ENCODE peak calls at places on chromosome 10, in ten cellular contexts. One of them, this sample, is unnamed.
A peak's percentile ranks its signal among the peaks of the same experiment; 100 is the strongest.

GRCh38 chr10:110421512-110422138 is 76.1 kb upstream of the DUSP5 start:
- DNase-seq in retinal pigment epithelial cell: no peak
- DNase-seq in upper lobe of right lung: no peak
- DNase-seq in lower lobe of right lung: no peak
- DNase-seq in GM12891: no peak
- DNase-seq in stimulated activated CD8-positive, alpha-beta memory T cell treated with anti-CD3 and anti-CD28 coated beads, Interleukin-2, amount 100 ng/mL, for 48 hours: no peak
- DNase-seq in fibroblast of the aortic adventitia: no peak
- DNase-seq in stimulated activated naive CD8-positive, alpha-beta T cell treated with anti-CD3 and anti-CD28 coated beads, Interleukin-15, Interleukin-2, amounts not matched to agents 100 U/mL and 50 U/mL, for 24 hours: no peak
- DNase-seq in ACHN: no peak
- DNase-seq in HCT116: no peak
- DNase-seq in this sample: no peak

GRCh38 chr10:73414230-73414981 is 548 bp upstream of the ANXA7 start:
- DNase-seq in lower lobe of right lung: no peak
- DNase-seq in ACHN: no peak
- DNase-seq in upper lobe of right lung: no peak
- DNase-seq in GM12891: no peak
- DNase-seq in retinal pigment epithelial cell: no peak
- DNase-seq in stimulated activated naive CD8-positive, alpha-beta T cell treated with anti-CD3 and anti-CD28 coated beads, Interleukin-15, Interleukin-2, amounts not matched to agents 100 U/mL and 50 U/mL, for 24 hours: no peak
- DNase-seq in fibroblast of the aortic adventitia: no peak
- DNase-seq in HCT116: no peak
- DNase-seq in stimulated activated CD8-positive, alpha-beta memory T cell treated with anti-CD3 and anti-CD28 coated beads, Interleukin-2, amount 100 ng/mL, for 48 hours: no peak
- DNase-seq in this sample: no peak

GRCh38 chr10:77898323-77899079 is 28.1 kb downstream of the DLG5 start:
- DNase-seq in ACHN: peak; percentile 62
- DNase-seq in HCT116: no peak
- DNase-seq in retinal pigment epithelial cell: peak; percentile 83
- DNase-seq in fibroblast of the aortic adventitia: no peak
- DNase-seq in lower lobe of right lung: peak; percentile 59
- DNase-seq in GM12891: no peak
- DNase-seq in stimulated activated CD8-positive, alpha-beta memory T cell treated with anti-CD3 and anti-CD28 coated beads, Interleukin-2, amount 100 ng/mL, for 48 hours: no peak
- DNase-seq in stimulated activated naive CD8-positive, alpha-beta T cell treated with anti-CD3 and anti-CD28 coated beads, Interleukin-15, Interleukin-2, amounts not matched to agents 100 U/mL and 50 U/mL, for 24 hours: no peak
- DNase-seq in upper lobe of right lung: peak; percentile 69
- DNase-seq in this sample: peak; percentile 28

GRCh38 chr10:89073719-89074118 is 83.1 kb downstream of the FAS start:
- DNase-seq in ACHN: no peak
- DNase-seq in lower lobe of right lung: no peak
- DNase-seq in fibroblast of the aortic adventitia: no peak
- DNase-seq in upper lobe of right lung: no peak
- DNase-seq in stimulated activated naive CD8-positive, alpha-beta T cell treated with anti-CD3 and anti-CD28 coated beads, Interleukin-15, Interleukin-2, amounts not matched to agents 100 U/mL and 50 U/mL, for 24 hours: no peak
- DNase-seq in GM12891: no peak
- DNase-seq in retinal pigment epithelial cell: no peak
- DNase-seq in stimulated activated CD8-positive, alpha-beta memory T cell treated with anti-CD3 and anti-CD28 coated beads, Interleukin-2, amount 100 ng/mL, for 48 hours: no peak
- DNase-seq in HCT116: no peak
- DNase-seq in this sample: no peak

GRCh38 chr10:97888641-97889262 is 39.1 kb downstream of the GOLGA7B start:
- DNase-seq in fibroblast of the aortic adventitia: peak; percentile 13
- DNase-seq in retinal pigment epithelial cell: peak; percentile 74
- DNase-seq in stimulated activated CD8-positive, alpha-beta memory T cell treated with anti-CD3 and anti-CD28 coated beads, Interleukin-2, amount 100 ng/mL, for 48 hours: no peak
- DNase-seq in upper lobe of right lung: peak; percentile 89
- DNase-seq in stimulated activated naive CD8-positive, alpha-beta T cell treated with anti-CD3 and anti-CD28 coated beads, Interleukin-15, Interleukin-2, amounts not matched to agents 100 U/mL and 50 U/mL, for 24 hours: peak; percentile 41
- DNase-seq in GM12891: no peak
- DNase-seq in ACHN: peak; percentile 87
- DNase-seq in lower lobe of right lung: peak; percentile 83
- DNase-seq in HCT116: peak; percentile 58
- DNase-seq in this sample: no peak

GRCh38 chr10:101986277-101986971 is 69.5 kb downstream of the ARMH3 start:
- DNase-seq in GM12891: no peak
- DNase-seq in lower lobe of right lung: peak; percentile 75
- DNase-seq in ACHN: no peak
- DNase-seq in fibroblast of the aortic adventitia: peak; percentile 48
- DNase-seq in retinal pigment epithelial cell: no peak
- DNase-seq in upper lobe of right lung: peak; percentile 75
- DNase-seq in stimulated activated naive CD8-positive, alpha-beta T cell treated with anti-CD3 and anti-CD28 coated beads, Interleukin-15, Interleukin-2, amounts not matched to agents 100 U/mL and 50 U/mL, for 24 hours: no peak
- DNase-seq in stimulated activated CD8-positive, alpha-beta memory T cell treated with anti-CD3 and anti-CD28 coated beads, Interleukin-2, amount 100 ng/mL, for 48 hours: no peak
- DNase-seq in HCT116: no peak
- DNase-seq in this sample: no peak

GRCh38 chr10:132400041-132400546 is 3.1 kb downstream of the PWWP2B start:
- DNase-seq in fibroblast of the aortic adventitia: no peak
- DNase-seq in upper lobe of right lung: peak; percentile 63
- DNase-seq in ACHN: no peak
- DNase-seq in lower lobe of right lung: peak; percentile 42
- DNase-seq in GM12891: no peak
- DNase-seq in stimulated activated naive CD8-positive, alpha-beta T cell treated with anti-CD3 and anti-CD28 coated beads, Interleukin-15, Interleukin-2, amounts not matched to agents 100 U/mL and 50 U/mL, for 24 hours: no peak
- DNase-seq in HCT116: no peak
- DNase-seq in stimulated activated CD8-positive, alpha-beta memory T cell treated with anti-CD3 and anti-CD28 coated beads, Interleukin-2, amount 100 ng/mL, for 48 hours: no peak
- DNase-seq in retinal pigment epithelial cell: no peak
- DNase-seq in this sample: no peak

GRCh38 chr10:110815354-110816004 is 56.2 kb upstream of the PDCD4 start:
- DNase-seq in ACHN: no peak
- DNase-seq in fibroblast of the aortic adventitia: no peak
- DNase-seq in GM12891: no peak
- DNase-seq in stimulated activated CD8-positive, alpha-beta memory T cell treated with anti-CD3 and anti-CD28 coated beads, Interleukin-2, amount 100 ng/mL, for 48 hours: no peak
- DNase-seq in lower lobe of right lung: no peak
- DNase-seq in retinal pigment epithelial cell: no peak
- DNase-seq in stimulated activated naive CD8-positive, alpha-beta T cell treated with anti-CD3 and anti-CD28 coated beads, Interleukin-15, Interleukin-2, amounts not matched to agents 100 U/mL and 50 U/mL, for 24 hours: no peak
- DNase-seq in upper lobe of right lung: no peak
- DNase-seq in HCT116: no peak
- DNase-seq in this sample: no peak

GRCh38 chr10:121559321-121559720 is 38.9 kb downstream of the FGFR2 start:
- DNase-seq in HCT116: no peak
- DNase-seq in fibroblast of the aortic adventitia: no peak
- DNase-seq in GM12891: no peak
- DNase-seq in lower lobe of right lung: no peak
- DNase-seq in ACHN: no peak
- DNase-seq in stimulated activated naive CD8-positive, alpha-beta T cell treated with anti-CD3 and anti-CD28 coated beads, Interleukin-15, Interleukin-2, amounts not matched to agents 100 U/mL and 50 U/mL, for 24 hours: no peak
- DNase-seq in upper lobe of right lung: no peak
- DNase-seq in retinal pigment epithelial cell: no peak
- DNase-seq in stimulated activated CD8-positive, alpha-beta memory T cell treated with anti-CD3 and anti-CD28 coated beads, Interleukin-2, amount 100 ng/mL, for 48 hours: no peak
- DNase-seq in this sample: no peak

GRCh38 chr10:132237871-132238270 is 51.1 kb downstream of the DPYSL4 start:
- DNase-seq in stimulated activated naive CD8-positive, alpha-beta T cell treated with anti-CD3 and anti-CD28 coated beads, Interleukin-15, Interleukin-2, amounts not matched to agents 100 U/mL and 50 U/mL, for 24 hours: no peak
- DNase-seq in HCT116: no peak
- DNase-seq in GM12891: no peak
- DNase-seq in fibroblast of the aortic adventitia: no peak
- DNase-seq in stimulated activated CD8-positive, alpha-beta memory T cell treated with anti-CD3 and anti-CD28 coated beads, Interleukin-2, amount 100 ng/mL, for 48 hours: no peak
- DNase-seq in retinal pigment epithelial cell: no peak
- DNase-seq in upper lobe of right lung: no peak
- DNase-seq in ACHN: no peak
- DNase-seq in lower lobe of right lung: no peak
- DNase-seq in this sample: no peak

GRCh38 chr10:126663880-126664279 is 6.6 kb downstream of the C10orf90 start:
- DNase-seq in ACHN: no peak
- DNase-seq in GM12891: no peak
- DNase-seq in retinal pigment epithelial cell: no peak
- DNase-seq in lower lobe of right lung: no peak
- DNase-seq in HCT116: no peak
- DNase-seq in stimulated activated CD8-positive, alpha-beta memory T cell treated with anti-CD3 and anti-CD28 coated beads, Interleukin-2, amount 100 ng/mL, for 48 hours: no peak
- DNase-seq in fibroblast of the aortic adventitia: peak; percentile 66
- DNase-seq in stimulated activated naive CD8-positive, alpha-beta T cell treated with anti-CD3 and anti-CD28 coated beads, Interleukin-15, Interleukin-2, amounts not matched to agents 100 U/mL and 50 U/mL, for 24 hours: no peak
- DNase-seq in upper lobe of right lung: no peak
- DNase-seq in this sample: no peak

GRCh38 chr10:68561804-68562649 is 1.9 kb downstream of the TET1 start:
- DNase-seq in GM12891: no peak
- DNase-seq in stimulated activated CD8-positive, alpha-beta memory T cell treated with anti-CD3 and anti-CD28 coated beads, Interleukin-2, amount 100 ng/mL, for 48 hours: no peak
- DNase-seq in upper lobe of right lung: no peak
- DNase-seq in stimulated activated naive CD8-positive, alpha-beta T cell treated with anti-CD3 and anti-CD28 coated beads, Interleukin-15, Interleukin-2, amounts not matched to agents 100 U/mL and 50 U/mL, for 24 hours: no peak
- DNase-seq in fibroblast of the aortic adventitia: no peak
- DNase-seq in HCT116: no peak
- DNase-seq in ACHN: no peak
- DNase-seq in retinal pigment epithelial cell: no peak
- DNase-seq in lower lobe of right lung: no peak
- DNase-seq in this sample: no peak

GRCh38 chr10:13765641-13766341 is 179.0 kb downstream of the PRPF18 start:
- DNase-seq in stimulated activated CD8-positive, alpha-beta memory T cell treated with anti-CD3 and anti-CD28 coated beads, Interleukin-2, amount 100 ng/mL, for 48 hours: no peak
- DNase-seq in fibroblast of the aortic adventitia: no peak
- DNase-seq in ACHN: peak; percentile 95
- DNase-seq in lower lobe of right lung: no peak
- DNase-seq in retinal pigment epithelial cell: peak; percentile 76
- DNase-seq in stimulated activated naive CD8-positive, alpha-beta T cell treated with anti-CD3 and anti-CD28 coated beads, Interleukin-15, Interleukin-2, amounts not matched to agents 100 U/mL and 50 U/mL, for 24 hours: no peak
- DNase-seq in GM12891: no peak
- DNase-seq in HCT116: no peak
- DNase-seq in upper lobe of right lung: no peak
- DNase-seq in this sample: no peak

GRCh38 chr10:58179238-58179637 is 88.5 kb downstream of the IPMK start:
- DNase-seq in HCT116: no peak
- DNase-seq in GM12891: no peak
- DNase-seq in upper lobe of right lung: no peak
- DNase-seq in lower lobe of right lung: no peak
- DNase-seq in retinal pigment epithelial cell: no peak
- DNase-seq in fibroblast of the aortic adventitia: no peak
- DNase-seq in ACHN: no peak
- DNase-seq in stimulated activated CD8-positive, alpha-beta memory T cell treated with anti-CD3 and anti-CD28 coated beads, Interleukin-2, amount 100 ng/mL, for 48 hours: no peak
- DNase-seq in stimulated activated naive CD8-positive, alpha-beta T cell treated with anti-CD3 and anti-CD28 coated beads, Interleukin-15, Interleukin-2, amounts not matched to agents 100 U/mL and 50 U/mL, for 24 hours: no peak
- DNase-seq in this sample: no peak

GRCh38 chr10:36606234-36606839 is 519.1 kb upstream of the ANKRD30A start:
- DNase-seq in lower lobe of right lung: no peak
- DNase-seq in HCT116: no peak
- DNase-seq in upper lobe of right lung: no peak
- DNase-seq in retinal pigment epithelial cell: no peak
- DNase-seq in GM12891: no peak
- DNase-seq in ACHN: no peak
- DNase-seq in fibroblast of the aortic adventitia: peak; percentile 57
- DNase-seq in stimulated activated naive CD8-positive, alpha-beta T cell treated with anti-CD3 and anti-CD28 coated beads, Interleukin-15, Interleukin-2, amounts not matched to agents 100 U/mL and 50 U/mL, for 24 hours: no peak
- DNase-seq in stimulated activated CD8-positive, alpha-beta memory T cell treated with anti-CD3 and anti-CD28 coated beads, Interleukin-2, amount 100 ng/mL, for 48 hours: no peak
- DNase-seq in this sample: no peak

GRCh38 chr10:125020386-125020785 is 78.5 kb downstream of the ZRANB1 start:
- DNase-seq in stimulated activated CD8-positive, alpha-beta memory T cell treated with anti-CD3 and anti-CD28 coated beads, Interleukin-2, amount 100 ng/mL, for 48 hours: no peak
- DNase-seq in ACHN: no peak
- DNase-seq in lower lobe of right lung: peak; percentile 35
- DNase-seq in GM12891: no peak
- DNase-seq in stimulated activated naive CD8-positive, alpha-beta T cell treated with anti-CD3 and anti-CD28 coated beads, Interleukin-15, Interleukin-2, amounts not matched to agents 100 U/mL and 50 U/mL, for 24 hours: no peak
- DNase-seq in fibroblast of the aortic adventitia: no peak
- DNase-seq in HCT116: no peak
- DNase-seq in upper lobe of right lung: no peak
- DNase-seq in retinal pigment epithelial cell: no peak
- DNase-seq in this sample: no peak

GRCh38 chr10:75776738-75777504 is 345.5 kb downstream of the LRMDA start:
- DNase-seq in stimulated activated CD8-positive, alpha-beta memory T cell treated with anti-CD3 and anti-CD28 coated beads, Interleukin-2, amount 100 ng/mL, for 48 hours: no peak
- DNase-seq in stimulated activated naive CD8-positive, alpha-beta T cell treated with anti-CD3 and anti-CD28 coated beads, Interleukin-15, Interleukin-2, amounts not matched to agents 100 U/mL and 50 U/mL, for 24 hours: no peak
- DNase-seq in upper lobe of right lung: no peak
- DNase-seq in lower lobe of right lung: no peak
- DNase-seq in retinal pigment epithelial cell: no peak
- DNase-seq in GM12891: no peak
- DNase-seq in fibroblast of the aortic adventitia: no peak
- DNase-seq in HCT116: no peak
- DNase-seq in ACHN: no peak
- DNase-seq in this sample: no peak

GRCh38 chr10:100364735-100365391 is 17.8 kb downstream of the SCD start:
- DNase-seq in HCT116: peak; percentile 95
- DNase-seq in stimulated activated naive CD8-positive, alpha-beta T cell treated with anti-CD3 and anti-CD28 coated beads, Interleukin-15, Interleukin-2, amounts not matched to agents 100 U/mL and 50 U/mL, for 24 hours: no peak
- DNase-seq in stimulated activated CD8-positive, alpha-beta memory T cell treated with anti-CD3 and anti-CD28 coated beads, Interleukin-2, amount 100 ng/mL, for 48 hours: no peak
- DNase-seq in GM12891: no peak
- DNase-seq in lower lobe of right lung: peak; percentile 81
- DNase-seq in retinal pigment epithelial cell: peak; percentile 85
- DNase-seq in ACHN: peak; percentile 86
- DNase-seq in fibroblast of the aortic adventitia: peak; percentile 84
- DNase-seq in upper lobe of right lung: peak; percentile 87
- DNase-seq in this sample: no peak

GRCh38 chr10:80199828-80200227 is 5.5 kb downstream of the ANXA11 start:
- DNase-seq in ACHN: no peak
- DNase-seq in fibroblast of the aortic adventitia: peak; percentile 97
- DNase-seq in upper lobe of right lung: no peak
- DNase-seq in retinal pigment epithelial cell: no peak
- DNase-seq in lower lobe of right lung: no peak
- DNase-seq in stimulated activated CD8-positive, alpha-beta memory T cell treated with anti-CD3 and anti-CD28 coated beads, Interleukin-2, amount 100 ng/mL, for 48 hours: no peak
- DNase-seq in stimulated activated naive CD8-positive, alpha-beta T cell treated with anti-CD3 and anti-CD28 coated beads, Interleukin-15, Interleukin-2, amounts not matched to agents 100 U/mL and 50 U/mL, for 24 hours: no peak
- DNase-seq in HCT116: no peak
- DNase-seq in GM12891: no peak
- DNase-seq in this sample: no peak

GRCh38 chr10:99849057-99849456 is 66.6 kb downstream of the ABCC2 start:
- DNase-seq in upper lobe of right lung: no peak
- DNase-seq in lower lobe of right lung: no peak
- DNase-seq in stimulated activated naive CD8-positive, alpha-beta T cell treated with anti-CD3 and anti-CD28 coated beads, Interleukin-15, Interleukin-2, amounts not matched to agents 100 U/mL and 50 U/mL, for 24 hours: no peak
- DNase-seq in GM12891: no peak
- DNase-seq in ACHN: no peak
- DNase-seq in stimulated activated CD8-positive, alpha-beta memory T cell treated with anti-CD3 and anti-CD28 coated beads, Interleukin-2, amount 100 ng/mL, for 48 hours: no peak
- DNase-seq in retinal pigment epithelial cell: no peak
- DNase-seq in HCT116: no peak
- DNase-seq in fibroblast of the aortic adventitia: no peak
- DNase-seq in this sample: no peak

GRCh38 chr10:35492387-35493195 is 112.5 kb upstream of the GJD4 start:
- DNase-seq in retinal pigment epithelial cell: no peak
- DNase-seq in lower lobe of right lung: no peak
- DNase-seq in HCT116: no peak
- DNase-seq in fibroblast of the aortic adventitia: no peak
- DNase-seq in ACHN: no peak
- DNase-seq in stimulated activated CD8-positive, alpha-beta memory T cell treated with anti-CD3 and anti-CD28 coated beads, Interleukin-2, amount 100 ng/mL, for 48 hours: no peak
- DNase-seq in stimulated activated naive CD8-positive, alpha-beta T cell treated with anti-CD3 and anti-CD28 coated beads, Interleukin-15, Interleukin-2, amounts not matched to agents 100 U/mL and 50 U/mL, for 24 hours: no peak
- DNase-seq in GM12891: no peak
- DNase-seq in upper lobe of right lung: no peak
- DNase-seq in this sample: no peak

GRCh38 chr10:82378146-82378545 is 503.2 kb downstream of the NRG3 start:
- DNase-seq in fibroblast of the aortic adventitia: peak; percentile 28
- DNase-seq in upper lobe of right lung: no peak
- DNase-seq in stimulated activated naive CD8-positive, alpha-beta T cell treated with anti-CD3 and anti-CD28 coated beads, Interleukin-15, Interleukin-2, amounts not matched to agents 100 U/mL and 50 U/mL, for 24 hours: no peak
- DNase-seq in stimulated activated CD8-positive, alpha-beta memory T cell treated with anti-CD3 and anti-CD28 coated beads, Interleukin-2, amount 100 ng/mL, for 48 hours: no peak
- DNase-seq in HCT116: no peak
- DNase-seq in GM12891: no peak
- DNase-seq in ACHN: no peak
- DNase-seq in lower lobe of right lung: no peak
- DNase-seq in retinal pigment epithelial cell: peak; percentile 72
- DNase-seq in this sample: no peak

GRCh38 chr10:78754269-78755074 is 314.3 kb upstream of the ZMIZ1 start:
- DNase-seq in HCT116: no peak
- DNase-seq in retinal pigment epithelial cell: peak; percentile 72
- DNase-seq in stimulated activated CD8-positive, alpha-beta memory T cell treated with anti-CD3 and anti-CD28 coated beads, Interleukin-2, amount 100 ng/mL, for 48 hours: no peak
- DNase-seq in GM12891: no peak
- DNase-seq in fibroblast of the aortic adventitia: peak; percentile 87
- DNase-seq in lower lobe of right lung: no peak
- DNase-seq in ACHN: no peak
- DNase-seq in stimulated activated naive CD8-positive, alpha-beta T cell treated with anti-CD3 and anti-CD28 coated beads, Interleukin-15, Interleukin-2, amounts not matched to agents 100 U/mL and 50 U/mL, for 24 hours: no peak
- DNase-seq in upper lobe of right lung: no peak
- DNase-seq in this sample: no peak

GRCh38 chr10:120702032-120702431 is 149.1 kb upstream of the WDR11 start:
- DNase-seq in GM12891: no peak
- DNase-seq in upper lobe of right lung: no peak
- DNase-seq in lower lobe of right lung: no peak
- DNase-seq in retinal pigment epithelial cell: no peak
- DNase-seq in stimulated activated CD8-positive, alpha-beta memory T cell treated with anti-CD3 and anti-CD28 coated beads, Interleukin-2, amount 100 ng/mL, for 48 hours: no peak
- DNase-seq in ACHN: no peak
- DNase-seq in HCT116: no peak
- DNase-seq in stimulated activated naive CD8-positive, alpha-beta T cell treated with anti-CD3 and anti-CD28 coated beads, Interleukin-15, Interleukin-2, amounts not matched to agents 100 U/mL and 50 U/mL, for 24 hours: no peak
- DNase-seq in fibroblast of the aortic adventitia: no peak
- DNase-seq in this sample: no peak

GRCh38 chr10:16673443-16673842 is 143.8 kb downstream of the RSU1 start:
- DNase-seq in stimulated activated naive CD8-positive, alpha-beta T cell treated with anti-CD3 and anti-CD28 coated beads, Interleukin-15, Interleukin-2, amounts not matched to agents 100 U/mL and 50 U/mL, for 24 hours: no peak
- DNase-seq in GM12891: no peak
- DNase-seq in fibroblast of the aortic adventitia: no peak
- DNase-seq in retinal pigment epithelial cell: no peak
- DNase-seq in ACHN: no peak
- DNase-seq in upper lobe of right lung: no peak
- DNase-seq in stimulated activated CD8-positive, alpha-beta memory T cell treated with anti-CD3 and anti-CD28 coated beads, Interleukin-2, amount 100 ng/mL, for 48 hours: no peak
- DNase-seq in lower lobe of right lung: no peak
- DNase-seq in HCT116: no peak
- DNase-seq in this sample: no peak

GRCh38 chr10:101030492-101031127 is 319 bp downstream of the PDZD7 start:
- DNase-seq in ACHN: no peak
- DNase-seq in HCT116: no peak
- DNase-seq in stimulated activated naive CD8-positive, alpha-beta T cell treated with anti-CD3 and anti-CD28 coated beads, Interleukin-15, Interleukin-2, amounts not matched to agents 100 U/mL and 50 U/mL, for 24 hours: no peak
- DNase-seq in GM12891: no peak
- DNase-seq in lower lobe of right lung: no peak
- DNase-seq in fibroblast of the aortic adventitia: no peak
- DNase-seq in stimulated activated CD8-positive, alpha-beta memory T cell treated with anti-CD3 and anti-CD28 coated beads, Interleukin-2, amount 100 ng/mL, for 48 hours: no peak
- DNase-seq in retinal pigment epithelial cell: no peak
- DNase-seq in upper lobe of right lung: no peak
- DNase-seq in this sample: no peak

GRCh38 chr10:6069101-6069931 is 7.1 kb upstream of the IL2RA start:
- DNase-seq in HCT116: no peak
- DNase-seq in ACHN: no peak
- DNase-seq in fibroblast of the aortic adventitia: no peak
- DNase-seq in stimulated activated CD8-positive, alpha-beta memory T cell treated with anti-CD3 and anti-CD28 coated beads, Interleukin-2, amount 100 ng/mL, for 48 hours: no peak
- DNase-seq in retinal pigment epithelial cell: no peak
- DNase-seq in stimulated activated naive CD8-positive, alpha-beta T cell treated with anti-CD3 and anti-CD28 coated beads, Interleukin-15, Interleukin-2, amounts not matched to agents 100 U/mL and 50 U/mL, for 24 hours: no peak
- DNase-seq in lower lobe of right lung: no peak
- DNase-seq in upper lobe of right lung: no peak
- DNase-seq in GM12891: no peak
- DNase-seq in this sample: no peak

GRCh38 chr10:22002531-22003110 is 909 bp downstream of the DNAJC1 start:
- DNase-seq in HCT116: no peak
- DNase-seq in retinal pigment epithelial cell: no peak
- DNase-seq in lower lobe of right lung: no peak
- DNase-seq in stimulated activated naive CD8-positive, alpha-beta T cell treated with anti-CD3 and anti-CD28 coated beads, Interleukin-15, Interleukin-2, amounts not matched to agents 100 U/mL and 50 U/mL, for 24 hours: no peak
- DNase-seq in upper lobe of right lung: no peak
- DNase-seq in stimulated activated CD8-positive, alpha-beta memory T cell treated with anti-CD3 and anti-CD28 coated beads, Interleukin-2, amount 100 ng/mL, for 48 hours: no peak
- DNase-seq in fibroblast of the aortic adventitia: peak; percentile 77
- DNase-seq in GM12891: no peak
- DNase-seq in ACHN: peak; percentile 49
- DNase-seq in this sample: no peak